ENCODE peak calls at places on chromosomes 1 and 21, in four cellular contexts. E is lower lobe of right lung, G is cardiac muscle cell, I is fibroblast of the aortic adventitia. W is an unnamed sample.

GRCh38 chr1:174812656-174813055 is 187.1 kb upstream of the CACYBP start:
- DNase-seq in E (no peak), G (no peak), I (peak), W (no peak)

GRCh38 chr1:241423541-241424479 is 66.8 kb upstream of the RGS7 start:
- DNase-seq in E (no peak), G (peak), I (peak), W (peak)

GRCh38 chr1:93845554-93846150 is 33.4 kb downstream of the DNTTIP2 start:
- DNase-seq in E (no peak), G (no peak), I (peak), W (peak)

GRCh38 chr1:55015123-55015522 is 16.4 kb downstream of the BSND start:
- DNase-seq in E (no peak), G (no peak), I (no peak), W (no peak)

GRCh38 chr1:96487404-96487803 is 234.2 kb upstream of the PTBP2 start:
- DNase-seq in E (no peak), G (no peak), I (peak), W (peak)

GRCh38 chr1:11339346-11340247 is 66.6 kb downstream of the UBIAD1 start:
- DNase-seq in E (no peak), G (peak), I (no peak), W (no peak)

GRCh38 chr1:150080784-150081183 is 13.2 kb downstream of the VPS45 start:
- DNase-seq in E (no peak), G (no peak), I (no peak), W (no peak)

GRCh38 chr1:21913258-21913657 is 23.9 kb downstream of the HSPG2 start:
- DNase-seq in E (no peak), G (no peak), I (no peak), W (no peak)

GRCh38 chr21:41766051-41766882 is 585 bp downstream of the RIPK4 start:
- DNase-seq in E (no peak), G (no peak), I (no peak), W (no peak)

GRCh38 chr1:234260578-234260977 is 112.7 kb upstream of the COA6 start:
- DNase-seq in E (no peak), G (no peak), I (no peak), W (peak)

GRCh38 chr1:231220801-231221200 is 20.2 kb upstream of the GNPAT start:
- DNase-seq in E (no peak), G (no peak), I (no peak), W (no peak)

GRCh38 chr21:32083175-32083574 is 195.7 kb downstream of the MIS18A start:
- DNase-seq in E (no peak), G (no peak), I (no peak), W (peak)

GRCh38 chr1:70034403-70034802 is 171.0 kb downstream of the LRRC40 start:
- DNase-seq in E (no peak), G (peak), I (peak), W (peak)

GRCh38 chr1:18998016-18998724 is 41.7 kb upstream of the IFFO2 start:
- DNase-seq in E (no peak), G (no peak), I (no peak), W (no peak)

GRCh38 chr1:19209439-19209989 is 552 bp downstream of the UBR4 start:
- DNase-seq in E (peak), G (peak), I (peak), W (peak)

GRCh38 chr1:41423511-41424191 is 60.8 kb downstream of the EDN2 start:
- DNase-seq in E (peak), G (no peak), I (no peak), W (no peak)

GRCh38 chr1:81142099-81142776 is 658.5 kb upstream of the ADGRL2 start:
- DNase-seq in E (no peak), G (no peak), I (peak), W (peak)

GRCh38 chr1:159752135-159752580 is 28.6 kb upstream of the DUSP23 start:
- DNase-seq in E (peak), G (no peak), I (peak), W (peak)

GRCh38 chr1:207852576-207853371 is 58.2 kb downstream of the CD34 start:
- DNase-seq in E (no peak), G (no peak), I (no peak), W (no peak)

GRCh38 chr1:193763313-193763712 is 576.9 kb upstream of the B3GALT2 start:
- DNase-seq in E (no peak), G (no peak), I (peak), W (peak)

GRCh38 chr1:98112631-98113030 is 191.8 kb upstream of the DPYD start:
- DNase-seq in E (no peak), G (no peak), I (no peak), W (no peak)

GRCh38 chr1:244920911-244921310 is 56.6 kb upstream of the HNRNPU start:
- DNase-seq in E (no peak), G (no peak), I (no peak), W (no peak)

GRCh38 chr1:115790356-115790755 is 21.8 kb upstream of the CASQ2 start:
- DNase-seq in E (no peak), G (no peak), I (no peak), W (no peak)

GRCh38 chr1:23422313-23422877 is 2.2 kb downstream of the TCEA3 start:
- DNase-seq in E (peak), G (peak), I (peak), W (peak)

GRCh38 chr1:6574025-6574620 is 5.7 kb upstream of the ZBTB48 start:
- DNase-seq in E (no peak), G (no peak), I (no peak), W (no peak)

GRCh38 chr1:171817511-171818265 is 23.6 kb upstream of the DNM3 start:
- DNase-seq in E (no peak), G (no peak), I (peak), W (peak)

GRCh38 chr21:17051054-17051453 is 461.8 kb upstream of the CXADR start:
- DNase-seq in E (no peak), G (peak), I (no peak), W (no peak)

GRCh38 chr1:87318806-87319205 is 9.9 kb upstream of the LMO4 start:
- DNase-seq in E (no peak), G (no peak), I (no peak), W (no peak)

GRCh38 chr21:34514576-34515135 is 2.6 kb upstream of the KCNE1 start:
- DNase-seq in E (no peak), G (no peak), I (no peak), W (no peak)

GRCh38 chr21:43817157-43818086 is 28.0 kb downstream of the RRP1 start:
- DNase-seq in E (peak), G (no peak), I (no peak), W (no peak)

GRCh38 chr1:7298749-7299151 is 472.3 kb upstream of the VAMP3 start:
- DNase-seq in E (no peak), G (no peak), I (peak), W (peak)

GRCh38 chr1:110053557-110054428 is 16.7 kb downstream of the ALX3 start:
- DNase-seq in E (peak), G (peak), I (peak), W (peak)

GRCh38 chr1:184480711-184481110 is 93.9 kb downstream of the C1orf21 start:
- DNase-seq in E (no peak), G (no peak), I (no peak), W (no peak)

GRCh38 chr1:184485731-184486723 is 99.2 kb downstream of the C1orf21 start:
- DNase-seq in E (no peak), G (no peak), I (peak), W (no peak)

GRCh38 chr1:184483101-184483813 is 96.4 kb downstream of the C1orf21 start:
- DNase-seq in E (peak), G (no peak), I (peak), W (peak)

GRCh38 chr1:184479435-184480202 is 92.8 kb downstream of the C1orf21 start:
- DNase-seq in E (no peak), G (no peak), I (no peak), W (no peak)

GRCh38 chr1:184482113-184482512 is 95.3 kb downstream of the C1orf21 start:
- DNase-seq in E (no peak), G (no peak), I (peak), W (no peak)
- TF ChIP-seq CTCF in E (no peak), G (no peak), I (no peak), W (no peak)

DNA sequence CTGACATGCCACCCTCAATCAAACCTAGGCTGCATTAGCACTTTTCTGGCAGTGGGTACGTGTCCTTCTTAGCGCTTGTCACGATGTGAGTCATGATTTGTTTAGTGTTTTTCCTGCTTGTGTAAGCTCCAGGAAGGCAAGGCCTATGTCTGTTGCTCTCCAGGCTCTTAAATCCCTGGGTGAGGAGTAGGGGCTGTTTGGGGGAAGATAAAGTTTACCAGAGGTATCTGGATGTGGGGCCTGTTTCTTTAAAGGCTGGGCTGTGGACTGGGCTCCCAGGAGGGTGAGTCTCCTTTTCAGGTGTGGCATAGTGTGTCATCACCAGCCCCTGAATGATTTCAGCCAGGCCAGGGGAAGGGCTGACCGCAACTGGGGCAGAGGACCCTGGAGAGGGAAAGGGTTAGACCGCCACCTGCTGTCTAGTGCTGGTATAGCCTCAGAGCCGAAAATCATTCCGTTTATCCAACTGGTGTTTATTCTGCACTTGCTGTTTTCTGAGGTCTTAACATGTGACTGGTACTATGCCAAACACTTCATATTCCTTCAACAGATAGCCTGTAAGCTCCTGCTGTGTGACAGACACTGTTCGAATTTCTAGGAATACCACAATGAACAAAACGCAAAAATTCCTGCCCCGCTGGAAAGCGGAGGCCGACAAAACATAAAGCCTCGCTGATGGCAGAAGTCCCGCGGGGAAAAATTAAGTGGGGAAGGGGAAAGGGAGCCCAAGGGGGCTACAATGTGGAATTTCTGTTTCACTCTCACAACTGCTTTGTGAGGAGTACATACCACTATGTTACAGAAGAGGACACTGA is 9.7 kb downstream of the SERINC2 start:
- DNase-seq in E (peak), G (peak), I (peak), W (peak)
- H3K4me3 ChIP-seq in E (no peak), G (no peak), I (no peak), W (no peak)

DNA sequence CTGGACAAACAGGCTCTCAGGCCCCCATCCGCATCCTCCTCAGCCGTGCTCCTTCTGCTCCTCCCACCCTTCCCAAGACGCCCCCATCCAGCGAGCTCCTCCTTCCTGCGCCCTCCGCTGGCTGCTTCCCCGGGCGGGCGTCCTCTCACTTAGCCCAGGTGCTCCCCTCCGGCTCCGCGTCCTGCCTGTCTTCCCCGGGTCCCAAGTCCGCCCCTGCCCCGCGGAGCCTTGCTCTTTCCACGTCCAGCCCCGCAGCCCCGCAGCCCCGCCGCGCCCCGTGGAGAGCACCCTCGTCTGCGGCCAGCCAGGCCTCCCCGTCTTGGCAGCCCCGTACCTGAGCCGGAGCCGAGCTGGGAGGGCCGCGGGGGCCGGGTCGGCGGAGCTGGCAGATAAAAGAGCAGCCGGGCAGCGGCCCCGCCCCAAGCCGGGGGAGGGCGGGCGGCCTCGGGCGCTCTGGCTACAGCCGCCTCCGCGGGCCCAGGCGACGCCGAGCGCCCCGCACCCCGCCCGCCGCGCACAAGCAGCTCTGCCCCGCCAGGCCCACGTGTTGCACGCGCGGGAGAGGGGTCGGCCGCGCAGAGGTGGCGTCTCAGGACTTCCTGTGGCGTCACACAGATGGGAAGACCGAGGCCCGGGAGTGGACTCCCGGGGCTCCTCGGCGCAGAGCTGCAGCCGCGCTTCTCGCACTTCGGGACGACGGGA is at the start of gene PAQR7:
- DNase-seq in E (peak), G (peak), I (peak), W (peak)
- TF ChIP-seq CTCF in E (no peak), G (no peak), I (no peak), W (no peak)

DNA sequence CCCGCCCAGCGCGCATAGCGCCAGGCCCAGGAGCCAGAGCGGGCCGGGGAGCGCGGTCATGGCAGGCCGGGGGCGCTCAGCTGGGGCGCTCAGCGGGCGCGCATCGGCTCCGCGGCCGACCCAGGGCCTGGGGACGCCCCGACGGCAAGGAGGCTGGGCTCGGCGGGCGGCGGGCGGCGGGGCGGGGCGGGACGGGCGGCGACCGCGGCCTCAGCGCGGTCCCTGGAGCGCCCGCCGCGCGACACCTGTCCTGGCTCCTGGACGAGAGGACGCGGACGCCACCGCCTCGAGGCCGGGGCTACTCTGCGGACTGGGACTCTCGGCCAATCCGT is 273 bp downstream of the BMP8B start:
- DNase-seq in E (no peak), G (no peak), I (no peak), W (no peak)
- H3K4me3 ChIP-seq in E (peak), G (peak), I (peak), W (no peak)

GRCh38 chr1:236282159-236282716 is 480 bp upstream of the ERO1B start:
- DNase-seq in E (no peak), G (no peak), I (no peak), W (no peak)

GRCh38 chr1:236281286-236282158 is at the start of gene ERO1B:
- DNase-seq in E (peak), G (peak), I (peak), W (peak)

GRCh38 chr1:236282719-236283118 is 961 bp upstream of the ERO1B start:
- DNase-seq in E (no peak), G (no peak), I (no peak), W (no peak)

GRCh38 chr1:236284291-236284711 is 2.5 kb upstream of the ERO1B start:
- DNase-seq in E (no peak), G (no peak), I (no peak), W (no peak)

DNA sequence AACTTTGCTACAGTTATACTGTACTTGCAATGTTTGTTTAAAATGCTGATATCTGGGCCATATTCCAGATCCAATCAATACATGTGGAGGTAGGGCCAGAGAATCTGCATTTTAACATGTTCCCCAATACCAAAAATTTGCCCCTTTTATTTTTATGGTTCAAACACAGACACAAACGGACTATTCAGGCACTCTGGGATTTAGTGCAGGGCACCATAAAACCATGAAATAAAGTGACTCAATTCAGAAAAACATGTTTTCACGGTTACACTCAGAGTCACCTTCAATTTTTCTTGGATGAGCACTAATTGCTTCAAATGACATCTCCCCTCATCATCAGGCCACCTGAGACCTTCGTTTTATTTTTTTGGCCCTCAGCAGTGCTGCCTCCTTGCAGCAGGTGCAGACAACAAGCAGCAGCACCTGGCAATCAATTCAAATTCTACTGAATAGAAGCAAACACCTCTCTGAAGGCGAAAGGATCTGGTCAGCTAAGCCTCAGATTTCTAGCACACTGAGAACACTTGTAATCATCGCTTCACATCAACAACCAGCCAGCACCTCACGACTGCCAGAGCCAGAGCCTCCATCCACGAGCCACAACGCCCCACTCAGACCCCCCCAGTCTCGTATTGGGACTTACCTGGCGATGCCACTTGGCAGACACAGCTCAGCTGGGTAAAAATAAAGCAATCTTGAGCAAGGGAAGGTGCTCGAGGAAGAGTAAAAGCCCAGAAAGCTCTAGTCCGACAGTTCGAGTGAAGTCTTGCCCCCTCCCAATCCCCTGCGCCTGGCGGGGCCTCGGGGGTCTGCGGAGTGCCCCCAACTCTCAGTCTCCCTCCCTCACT is 1.1 kb downstream of the ERO1B start:
- DNase-seq in E (no peak), G (no peak), I (no peak), W (no peak)
- TF ChIP-seq CTCF in E (no peak), G (no peak), I (no peak), W (no peak)

DNA sequence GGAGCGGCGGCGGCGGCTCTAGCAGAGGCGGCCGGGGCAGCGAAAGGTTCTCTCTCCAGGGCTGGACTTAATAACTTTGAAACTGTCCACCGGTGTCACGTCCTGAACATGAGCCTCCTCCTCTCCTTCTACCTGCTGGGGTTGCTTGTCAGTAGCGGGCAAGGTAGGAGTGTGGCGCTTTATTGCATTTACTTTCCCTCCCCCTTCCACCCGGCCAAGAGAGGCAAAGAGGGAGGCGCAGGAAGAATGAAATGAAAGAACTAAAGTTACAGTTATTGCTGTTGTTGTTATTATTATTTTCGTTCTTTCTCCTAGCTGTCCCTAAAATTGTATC is 214 bp downstream of the NCAM2 start:
- DNase-seq in E (no peak), G (no peak), I (no peak), W (no peak)
- H3K4me3 ChIP-seq in E (peak), G (peak), I (peak), W (peak)

DNA sequence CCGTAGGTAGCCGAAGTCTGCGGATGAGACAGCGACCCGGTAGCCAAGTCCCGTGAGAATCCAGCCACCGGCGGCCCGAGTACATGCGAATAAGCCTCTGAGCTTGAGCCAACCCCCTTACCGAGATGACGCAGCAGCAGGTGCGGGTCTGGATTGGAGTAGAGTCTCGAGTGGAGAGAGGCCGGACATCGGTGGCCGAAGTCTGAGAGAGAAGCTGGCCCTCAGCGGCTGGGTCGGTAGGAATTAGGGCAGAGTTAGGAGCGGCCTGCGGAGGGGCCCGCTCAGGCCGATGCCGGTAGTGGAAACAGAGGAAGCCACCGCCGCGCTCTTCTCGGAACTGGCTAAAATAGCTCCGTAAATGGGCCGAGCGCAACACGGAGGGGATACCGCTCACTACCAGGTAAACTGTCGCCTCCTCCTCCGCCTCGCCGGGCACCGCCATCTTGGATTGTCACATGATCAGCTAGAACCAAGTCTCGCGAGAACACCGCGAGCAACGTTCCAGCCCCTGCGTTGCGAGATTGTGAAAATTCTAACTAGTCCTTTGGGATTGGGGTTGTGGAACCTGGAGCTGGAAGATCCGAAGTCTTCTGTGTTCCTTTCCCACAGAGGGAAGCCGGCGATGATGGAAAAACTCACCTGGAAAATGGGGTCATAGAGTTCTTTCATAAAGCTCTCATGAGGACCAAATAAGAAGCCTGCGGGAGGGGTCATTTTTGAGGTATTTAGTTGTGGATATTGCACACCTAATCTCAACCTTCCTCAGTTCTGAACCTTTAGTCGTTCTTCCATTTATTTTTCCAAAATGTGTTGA is at the start of gene GPATCH3:
- DNase-seq in E (peak), G (peak), I (peak), W (peak)
- TF ChIP-seq CTCF in E (no peak), G (no peak), I (no peak), W (no peak)